ENCODE peak calls at places on chromosomes 12 and 14, in eight cellular contexts. P, H, U, L, D, C, T and Z are unnamed samples.
A peak's percentile ranks its signal among the peaks of the same experiment; 100 is the strongest.

GRCh38 chr14:50971122-50971781 is 27.0 kb upstream of the PYGL start:
- DNase-seq in P (no peak), H (no peak), U (no peak), L (no peak), D (no peak), C (no peak), T (no peak), Z (no peak)

GRCh38 chr12:57473392-57473791 is 6.3 kb downstream of the ARHGAP9 start:
- DNase-seq in P (no peak), H (no peak), U (no peak), L (no peak), D (no peak), C (no peak), T (no peak), Z (no peak)

GRCh38 chr12:56338643-56339422 is at the start of gene IL23A:
- DNase-seq in P (no peak), H (no peak), U (no peak), L (no peak), D (peak; percentile 79), C (no peak), T (peak; percentile 75), Z (peak; percentile 58)

GRCh38 chr12:34591966-34592365 is 569.7 kb downstream of the ALG10 start:
- DNase-seq in P (no peak), H (no peak), U (no peak), L (no peak), D (no peak), C (no peak), T (no peak), Z (no peak)

GRCh38 chr12:103301642-103302620 is 193.8 kb downstream of the C12orf42 start:
- DNase-seq in P (no peak), H (no peak), U (no peak), L (no peak), D (no peak), C (no peak), T (no peak), Z (no peak)

GRCh38 chr14:62886461-62886860 is 158.8 kb downstream of the KCNH5 start:
- DNase-seq in P (no peak), H (no peak), U (no peak), L (no peak), D (no peak), C (no peak), T (no peak), Z (no peak)

GRCh38 chr12:124611559-124612391 is 44.4 kb upstream of the NCOR2 start:
- DNase-seq in P (no peak), H (no peak), U (no peak), L (no peak), D (peak; percentile 70), C (peak; percentile 58), T (no peak), Z (no peak)

GRCh38 chr12:117470804-117471203 is 109.4 kb upstream of the NOS1 start:
- DNase-seq in P (peak; percentile 52), H (no peak), U (no peak), L (no peak), D (no peak), C (no peak), T (no peak), Z (no peak)

GRCh38 chr14:85731198-85731597 is 201.3 kb downstream of the FLRT2 start:
- DNase-seq in P (no peak), H (no peak), U (no peak), L (peak; percentile 62), D (no peak), C (no peak), T (no peak), Z (no peak)

GRCh38 chr12:18849761-18850160 is 111.8 kb downstream of the CAPZA3 start:
- DNase-seq in P (no peak), H (no peak), U (no peak), L (no peak), D (no peak), C (no peak), T (no peak), Z (no peak)

GRCh38 chr12:19620222-19620621 is 180.9 kb downstream of the AEBP2 start:
- DNase-seq in P (peak; percentile 91), H (no peak), U (no peak), L (peak; percentile 7), D (no peak), C (no peak), T (no peak), Z (no peak)

GRCh38 chr12:69161835-69162234 is 77.5 kb upstream of the CPSF6 start:
- DNase-seq in P (no peak), H (no peak), U (no peak), L (peak; percentile 18), D (no peak), C (no peak), T (peak; percentile 62), Z (peak; percentile 66)

GRCh38 chr12:44859998-44860689 is 16.0 kb downstream of the NELL2 start:
- DNase-seq in P (no peak), H (no peak), U (no peak), L (no peak), D (no peak), C (no peak), T (no peak), Z (no peak)

GRCh38 chr12:53097564-53098353 is at the start of gene IGFBP6:
- DNase-seq in P (peak; percentile 65), H (no peak), U (no peak), L (peak; percentile 24), D (peak; percentile 93), C (peak; percentile 83), T (peak; percentile 70), Z (no peak)

DNA sequence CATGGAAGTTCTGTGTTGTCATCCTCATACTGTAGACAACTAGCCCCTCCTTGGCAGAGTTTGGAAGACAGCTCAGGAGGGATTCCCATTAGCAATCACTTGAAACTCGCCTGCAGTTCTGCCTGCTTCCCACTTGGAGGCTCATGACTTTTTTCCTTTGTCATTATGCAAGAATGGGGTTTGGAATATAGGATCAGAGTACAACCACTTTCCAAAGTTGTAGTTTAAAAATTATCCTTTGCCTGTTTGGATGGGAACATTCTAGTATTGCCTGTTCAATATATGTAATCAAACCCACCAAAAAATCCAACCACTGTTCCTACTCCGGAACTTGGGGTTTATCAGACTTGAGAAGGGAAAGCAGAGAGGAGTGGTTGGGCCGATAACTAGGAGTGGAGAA is 2.1 kb upstream of the GPD1 start:
- DNase-seq in P (peak; percentile 57), H (no peak), U (no peak), L (peak; percentile 64), D (no peak), C (no peak), T (no peak), Z (no peak)
- TF ChIP-seq CTCF in P (peak; percentile 30), H (no peak), U (peak; percentile 46), L (peak; percentile 64), D (no peak), C (peak; percentile 44), T (no peak), Z (no peak)

DNA sequence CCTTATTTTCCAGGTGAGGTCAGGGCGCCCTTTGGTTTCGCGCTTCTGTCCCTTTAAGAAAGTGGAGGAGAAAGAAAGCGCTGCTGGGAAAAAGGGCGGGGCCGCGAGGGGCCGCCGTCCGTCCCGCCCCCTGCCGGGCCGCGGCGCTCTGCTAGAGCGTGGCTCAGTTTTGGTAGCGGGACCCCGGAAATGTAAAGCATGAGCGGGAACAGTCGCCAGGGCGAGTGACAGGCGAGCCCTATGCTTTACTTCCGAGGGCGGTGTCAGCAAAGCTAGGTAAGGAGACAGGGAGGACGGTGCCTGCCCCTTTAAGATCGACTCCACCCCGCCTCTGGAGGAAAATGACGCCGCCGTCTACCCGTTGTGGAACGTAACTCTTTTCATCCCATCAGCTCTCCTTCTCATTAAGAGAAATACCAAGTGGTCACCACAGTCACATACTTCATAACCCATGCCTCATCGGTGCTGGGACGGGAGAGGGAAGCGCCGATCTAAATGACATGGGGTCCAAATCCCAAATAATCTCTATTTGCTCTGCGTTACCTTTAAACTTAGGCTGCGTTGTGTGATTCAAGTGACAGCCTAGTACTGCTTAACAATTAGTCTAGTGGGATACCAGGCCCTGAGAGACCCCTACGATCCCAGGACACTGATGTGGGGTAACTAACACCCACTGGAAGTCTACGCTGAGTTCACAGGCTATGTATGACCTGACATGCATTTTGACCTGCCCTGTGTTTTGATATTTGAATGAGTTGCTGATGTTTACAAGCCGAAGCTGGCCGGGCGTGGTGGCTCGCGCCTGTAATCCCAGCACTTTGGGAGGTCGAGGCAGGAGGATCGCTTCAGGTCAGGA is at the start of gene ETFBKMT:
- DNase-seq in P (peak; percentile 96), H (peak; percentile 62), U (no peak), L (peak; percentile 86), D (peak; percentile 97), C (peak; percentile 92), T (peak; percentile 91), Z (peak; percentile 88)
- TF ChIP-seq CTCF in P (no peak), H (no peak), U (peak; percentile 20), L (peak; percentile 6), D (peak; percentile 67), C (peak; percentile 44), T (peak; percentile 25), Z (peak; percentile 4)

DNA sequence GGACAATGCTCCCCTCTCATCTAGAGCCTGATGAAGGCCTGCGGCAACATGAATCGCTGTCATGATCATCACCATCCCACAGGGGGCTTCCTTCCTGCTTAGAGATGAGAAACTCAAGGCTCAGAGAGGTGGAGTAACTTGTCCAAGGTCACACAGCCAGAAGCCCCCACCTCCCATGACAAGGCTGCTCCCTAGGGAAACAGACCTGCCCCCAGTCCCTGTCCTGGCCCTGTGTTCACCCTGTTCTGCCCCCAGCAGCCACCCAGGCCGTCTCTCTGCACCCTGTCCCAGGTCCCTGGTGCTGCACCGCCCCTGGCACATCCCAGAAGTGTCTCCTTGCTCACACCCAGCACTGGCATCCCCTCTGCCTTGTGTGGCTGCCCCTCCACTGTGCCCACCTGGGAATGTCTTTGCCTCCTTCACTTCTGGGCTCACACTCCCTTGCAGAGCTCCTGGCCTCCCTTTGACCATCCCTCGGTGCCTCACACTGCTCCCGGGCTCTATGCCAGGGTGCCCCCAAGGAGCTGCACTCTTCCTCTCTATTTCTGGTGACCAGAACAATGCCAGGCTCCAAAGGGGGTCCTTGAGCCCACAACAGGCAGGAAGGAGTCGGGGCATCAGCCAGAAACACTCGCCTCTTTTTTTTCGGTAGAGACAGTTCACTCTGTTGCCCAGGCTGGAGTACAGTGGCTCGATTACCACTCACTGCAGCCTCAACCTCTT is 70.5 kb downstream of the BCL11B start:
- DNase-seq in P (no peak), H (no peak), U (no peak), L (no peak), D (no peak), C (no peak), T (no peak), Z (no peak)
- TF ChIP-seq CTCF in P (no peak), H (no peak), U (no peak), L (no peak), D (no peak), C (no peak), T (no peak), Z (no peak)

DNA sequence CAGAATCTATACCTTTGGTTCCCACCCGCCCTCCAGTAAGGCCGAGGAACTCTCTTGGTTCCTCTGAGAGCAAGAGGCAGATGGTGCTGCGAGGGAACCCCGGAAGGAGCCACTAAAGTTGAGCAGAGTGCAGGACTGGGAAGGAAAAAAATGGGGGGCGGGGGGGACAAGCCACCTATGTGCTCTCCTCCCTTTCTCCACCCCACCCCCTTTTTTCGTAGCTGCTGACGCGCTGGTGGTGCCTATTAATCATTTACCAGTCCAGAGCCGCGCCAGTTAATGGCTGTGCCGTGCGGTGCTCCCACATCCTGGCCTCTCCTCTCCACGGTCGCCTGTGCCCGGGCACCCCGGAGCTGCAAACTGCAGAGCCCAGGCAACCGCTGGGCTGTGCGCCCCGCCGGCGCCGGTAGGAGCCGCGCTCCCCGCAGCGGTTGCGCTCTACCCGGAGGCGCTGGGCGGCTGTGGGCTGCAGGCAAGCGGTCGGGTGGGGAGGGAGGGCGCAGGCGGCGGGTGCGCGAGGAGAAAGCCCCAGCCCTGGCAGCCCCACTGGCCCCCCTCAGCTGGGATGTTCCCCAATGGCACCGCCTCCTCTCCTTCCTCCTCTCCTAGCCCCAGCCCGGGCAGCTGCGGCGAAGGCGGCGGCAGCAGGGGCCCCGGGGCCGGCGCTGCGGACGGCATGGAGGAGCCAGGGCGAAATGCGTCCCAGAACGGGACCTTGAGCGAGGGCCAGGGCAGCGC is 1.3 kb downstream of the SSTR1 start:
- DNase-seq in P (no peak), H (no peak), U (no peak), L (peak; percentile 69), D (peak; percentile 73), C (peak; percentile 66), T (peak; percentile 11), Z (no peak)
- TF ChIP-seq CTCF in P (no peak), H (no peak), U (peak; percentile 82), L (peak; percentile 26), D (no peak), C (peak; percentile 20), T (no peak), Z (no peak)